ENCODE peak calls at places on chromosomes 3 and 15, in five cellular contexts. One of them, this sample, is unnamed.

GRCh38 chr15:65868546-65869126 is 655 bp upstream of the RAB11A start:
- DNase-seq in B cell: no peak
- DNase-seq in fibroblast of lung: no peak
- DNase-seq in uterus: no peak
- DNase-seq in WTC11: no peak
- DNase-seq in this sample: no peak

GRCh38 chr3:50502584-50503423 is 630 bp downstream of the CACNA2D2 start:
- DNase-seq in B cell: no peak
- DNase-seq in fibroblast of lung: no peak
- DNase-seq in uterus: peak
- DNase-seq in WTC11: peak
- DNase-seq in this sample: no peak

GRCh38 chr15:40582726-40583246 is 11.3 kb upstream of the KNL1 start:
- DNase-seq in B cell: no peak
- DNase-seq in fibroblast of lung: peak
- DNase-seq in uterus: no peak
- DNase-seq in WTC11: no peak
- DNase-seq in this sample: peak

GRCh38 chr3:7423995-7424394 is 563.1 kb downstream of the GRM7 start:
- DNase-seq in B cell: no peak
- DNase-seq in fibroblast of lung: no peak
- DNase-seq in uterus: no peak
- DNase-seq in WTC11: no peak
- DNase-seq in this sample: no peak

GRCh38 chr3:10915395-10915794 is 77.2 kb upstream of the SLC6A1 start:
- DNase-seq in B cell: no peak
- DNase-seq in fibroblast of lung: no peak
- DNase-seq in uterus: no peak
- DNase-seq in WTC11: no peak
- DNase-seq in this sample: no peak

GRCh38 chr15:101126618-101127502 is 125.0 kb downstream of the CHSY1 start:
- DNase-seq in B cell: no peak
- DNase-seq in fibroblast of lung: peak
- DNase-seq in uterus: no peak
- DNase-seq in WTC11: no peak
- DNase-seq in this sample: peak

GRCh38 chr3:15384510-15385237 is 42.7 kb downstream of the METTL6 start:
- DNase-seq in B cell: peak
- DNase-seq in fibroblast of lung: no peak
- DNase-seq in uterus: no peak
- DNase-seq in WTC11: no peak
- DNase-seq in this sample: peak

GRCh38 chr3:55675478-55675877 is 188.4 kb upstream of the WNT5A start:
- DNase-seq in B cell: no peak
- DNase-seq in fibroblast of lung: no peak
- DNase-seq in uterus: no peak
- DNase-seq in WTC11: no peak
- DNase-seq in this sample: no peak

GRCh38 chr3:25386686-25387271 is 41.3 kb upstream of the RARB start:
- DNase-seq in B cell: no peak
- DNase-seq in fibroblast of lung: no peak
- DNase-seq in uterus: no peak
- DNase-seq in WTC11: no peak
- DNase-seq in this sample: no peak

GRCh38 chr15:88636654-88637053 is 2.2 kb upstream of the ISG20 start:
- DNase-seq in B cell: no peak
- DNase-seq in fibroblast of lung: no peak
- DNase-seq in uterus: no peak
- DNase-seq in WTC11: no peak
- DNase-seq in this sample: no peak

DNA sequence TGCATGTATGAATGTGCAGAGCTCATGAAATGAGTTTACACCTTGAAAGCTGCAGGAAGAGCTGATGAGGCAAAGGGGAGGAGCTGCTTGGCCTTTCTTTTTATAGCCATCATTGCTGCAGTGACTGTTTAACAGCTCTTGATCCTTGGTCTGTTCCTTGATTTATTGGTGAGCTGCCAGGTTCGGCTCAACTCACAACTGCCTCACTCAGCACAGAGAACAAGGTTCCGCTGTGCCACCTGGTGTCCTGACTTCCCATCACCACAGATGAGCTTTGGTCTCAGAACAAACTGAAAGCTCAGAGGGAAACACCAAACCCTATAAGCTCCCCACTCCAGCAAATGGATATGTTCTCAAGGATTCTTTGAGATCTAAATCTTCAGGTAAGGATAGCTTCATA is 626.1 kb downstream of the MAGI1 start:
- DNase-seq in B cell: no peak
- DNase-seq in fibroblast of lung: no peak
- DNase-seq in uterus: peak
- DNase-seq in WTC11: peak
- DNase-seq in this sample: no peak
- TF ChIP-seq CTCF in B cell: no peak
- TF ChIP-seq CTCF in fibroblast of lung: no peak
- TF ChIP-seq CTCF in uterus: no peak
- TF ChIP-seq CTCF in WTC11: no peak
- TF ChIP-seq CTCF in this sample: no peak

DNA sequence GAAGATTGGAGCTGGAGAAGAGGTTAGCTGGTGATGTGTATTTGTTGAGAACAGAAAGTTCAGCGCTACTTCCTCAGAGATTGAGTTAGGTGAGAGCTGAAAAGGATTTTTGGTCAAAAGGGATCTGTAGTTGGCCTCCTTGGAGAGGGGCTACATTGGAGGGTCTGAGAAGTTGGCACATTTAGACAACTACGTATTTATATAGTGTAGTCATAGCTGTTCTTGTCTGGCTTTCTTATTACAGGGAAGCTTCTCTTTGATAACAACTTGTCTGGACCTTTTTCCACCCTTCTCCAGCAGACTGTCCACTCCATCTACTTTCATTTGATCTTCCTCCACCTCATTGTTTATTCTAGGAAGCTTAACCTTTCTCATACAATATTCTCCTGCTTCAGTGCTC is 43.7 kb downstream of the KAT2B start:
- DNase-seq in B cell: no peak
- DNase-seq in fibroblast of lung: no peak
- DNase-seq in uterus: no peak
- DNase-seq in WTC11: no peak
- DNase-seq in this sample: no peak
- TF ChIP-seq CTCF in B cell: no peak
- TF ChIP-seq CTCF in fibroblast of lung: no peak
- TF ChIP-seq CTCF in uterus: no peak
- TF ChIP-seq CTCF in WTC11: no peak
- TF ChIP-seq CTCF in this sample: no peak

GRCh38 chr3:172951511-172951910 is 189.5 kb downstream of the SPATA16 start:
- DNase-seq in B cell: no peak
- DNase-seq in fibroblast of lung: no peak
- DNase-seq in uterus: no peak
- DNase-seq in WTC11: no peak
- DNase-seq in this sample: no peak
- TF ChIP-seq CTCF in B cell: no peak
- TF ChIP-seq CTCF in fibroblast of lung: no peak
- TF ChIP-seq CTCF in uterus: no peak
- TF ChIP-seq CTCF in WTC11: no peak
- TF ChIP-seq CTCF in this sample: no peak

DNA sequence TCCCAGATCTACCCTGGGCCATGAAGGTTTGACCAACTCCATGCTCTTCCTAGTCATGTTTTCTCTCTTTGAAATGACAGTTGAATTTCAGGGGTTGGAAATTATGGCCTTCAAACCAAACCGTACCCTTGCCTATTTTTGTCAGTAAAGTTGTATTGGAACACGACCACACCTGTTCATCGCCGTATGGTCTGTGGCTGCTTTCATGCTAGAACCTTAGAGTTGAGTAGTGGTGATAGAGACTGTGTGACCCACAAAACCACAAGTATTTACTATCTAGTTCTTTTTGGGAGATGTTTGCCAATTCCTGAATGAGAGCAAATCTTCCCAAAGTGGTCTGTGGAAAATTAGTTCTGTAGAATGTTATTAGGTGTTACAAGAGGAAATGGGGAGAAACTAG is 24.0 kb upstream of the STARD5 start:
- DNase-seq in B cell: no peak
- DNase-seq in fibroblast of lung: no peak
- DNase-seq in uterus: no peak
- DNase-seq in WTC11: no peak
- DNase-seq in this sample: no peak
- TF ChIP-seq CTCF in B cell: no peak
- TF ChIP-seq CTCF in fibroblast of lung: no peak
- TF ChIP-seq CTCF in uterus: no peak
- TF ChIP-seq CTCF in WTC11: no peak
- TF ChIP-seq CTCF in this sample: no peak

GRCh38 chr3:143955113-143955512 is 16.5 kb upstream of the DIPK2A start:
- DNase-seq in B cell: no peak
- DNase-seq in fibroblast of lung: no peak
- DNase-seq in uterus: no peak
- DNase-seq in WTC11: no peak
- DNase-seq in this sample: no peak

GRCh38 chr3:143956858-143957257 is 14.8 kb upstream of the DIPK2A start:
- DNase-seq in B cell: no peak
- DNase-seq in fibroblast of lung: peak
- DNase-seq in uterus: no peak
- DNase-seq in WTC11: no peak
- DNase-seq in this sample: no peak

GRCh38 chr3:143957447-143957846 is 14.2 kb upstream of the DIPK2A start:
- DNase-seq in B cell: no peak
- DNase-seq in fibroblast of lung: no peak
- DNase-seq in uterus: no peak
- DNase-seq in WTC11: no peak
- DNase-seq in this sample: no peak

GRCh38 chr3:143961351-143961750 is 10.3 kb upstream of the DIPK2A start:
- DNase-seq in B cell: no peak
- DNase-seq in fibroblast of lung: no peak
- DNase-seq in uterus: no peak
- DNase-seq in WTC11: no peak
- DNase-seq in this sample: no peak

GRCh38 chr3:143958966-143959365 is 12.7 kb upstream of the DIPK2A start:
- DNase-seq in B cell: no peak
- DNase-seq in fibroblast of lung: no peak
- DNase-seq in uterus: no peak
- DNase-seq in WTC11: no peak
- DNase-seq in this sample: no peak
- TF ChIP-seq CTCF in B cell: no peak
- TF ChIP-seq CTCF in fibroblast of lung: no peak
- TF ChIP-seq CTCF in uterus: no peak
- TF ChIP-seq CTCF in WTC11: no peak
- TF ChIP-seq CTCF in this sample: no peak

GRCh38 chr3:148943531-148944200 is 47.7 kb upstream of the GYG1 start:
- DNase-seq in B cell: no peak
- DNase-seq in fibroblast of lung: peak
- DNase-seq in uterus: no peak
- DNase-seq in WTC11: no peak
- DNase-seq in this sample: peak
- TF ChIP-seq CTCF in B cell: peak
- TF ChIP-seq CTCF in fibroblast of lung: peak
- TF ChIP-seq CTCF in uterus: peak
- TF ChIP-seq CTCF in WTC11: peak
- TF ChIP-seq CTCF in this sample: peak

GRCh38 chr3:20622304-20622703 is 436.3 kb upstream of the SGO1 start:
- DNase-seq in B cell: no peak
- DNase-seq in fibroblast of lung: peak
- DNase-seq in uterus: no peak
- DNase-seq in WTC11: no peak
- DNase-seq in this sample: peak
- TF ChIP-seq CTCF in B cell: no peak
- TF ChIP-seq CTCF in fibroblast of lung: no peak
- TF ChIP-seq CTCF in uterus: no peak
- TF ChIP-seq CTCF in WTC11: no peak
- TF ChIP-seq CTCF in this sample: no peak

DNA sequence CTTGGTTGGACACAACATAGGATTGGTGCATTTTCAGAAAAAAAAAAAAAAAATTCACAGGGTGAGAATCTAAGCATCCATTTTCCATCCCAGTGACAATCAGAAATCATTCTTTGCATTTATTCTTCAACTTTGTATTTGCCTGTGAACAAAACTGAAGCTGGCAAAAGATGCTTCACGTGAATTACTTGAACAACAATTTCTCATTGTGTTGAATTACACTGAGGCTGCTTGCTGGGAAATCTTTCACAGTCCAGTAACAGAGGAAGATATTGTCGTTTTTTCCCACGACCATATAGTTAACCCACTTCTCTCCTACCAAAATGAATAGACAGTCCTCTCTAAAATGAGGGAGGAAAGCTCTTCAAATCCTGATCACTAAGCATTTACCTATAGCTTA is 4.3 kb upstream of the SLCO3A1 start:
- DNase-seq in B cell: no peak
- DNase-seq in fibroblast of lung: no peak
- DNase-seq in uterus: no peak
- DNase-seq in WTC11: no peak
- DNase-seq in this sample: no peak
- TF ChIP-seq CTCF in B cell: no peak
- TF ChIP-seq CTCF in fibroblast of lung: no peak
- TF ChIP-seq CTCF in uterus: no peak
- TF ChIP-seq CTCF in WTC11: no peak
- TF ChIP-seq CTCF in this sample: no peak

This sample was measured in fibroblast of the aortic adventitia.